ENCODE peak calls at places on chromosomes 12 and 14, in five cellular contexts. P, W, I, L and M are unnamed samples.

GRCh38 chr12:115223322-115223721 is 539.3 kb upstream of the TBX3 start:
- DNase-seq in L (no peak), P (peak), W (peak), I (no peak), M (peak)

GRCh38 chr14:64113279-64113678 is 180.9 kb downstream of the ESR2 start:
- DNase-seq in I (peak), L (no peak), P (no peak), W (peak), M (no peak)

GRCh38 chr12:80627773-80628172 is 79.7 kb upstream of the MYF6 start:
- DNase-seq in I (no peak), P (peak), W (no peak), L (no peak), M (no peak)

GRCh38 chr12:130119241-130119861 is 42.9 kb upstream of the FZD10 start:
- DNase-seq in L (no peak), P (peak), I (no peak), W (no peak), M (no peak)

GRCh38 chr12:13538136-13538535 is 341.6 kb downstream of the EMP1 start:
- DNase-seq in L (no peak), P (no peak), W (no peak), I (no peak), M (no peak)

GRCh38 chr12:84964048-84964447 is 51.4 kb upstream of the SLC6A15 start:
- DNase-seq in L (no peak), I (no peak), P (no peak), W (no peak), M (no peak)

GRCh38 chr14:52553002-52553670 is 500 bp downstream of the GPR137C start:
- DNase-seq in I (peak), W (peak), L (peak), P (peak), M (no peak)

GRCh38 chr12:53208877-53209463 is 1.9 kb upstream of the ITGB7 start:
- DNase-seq in L (no peak), P (no peak), I (no peak), W (no peak), M (no peak)

GRCh38 chr12:82357845-82358199 is 365 bp downstream of the CCDC59 start:
- DNase-seq in I (no peak), W (peak), P (no peak), L (no peak), M (no peak)

GRCh38 chr12:95959107-95959506 is 16.0 kb downstream of the AMDHD1 start:
- DNase-seq in P (no peak), I (no peak), W (no peak), L (peak), M (no peak)

GRCh38 chr14:64721899-64722298 is 17.7 kb downstream of the PLEKHG3 start:
- DNase-seq in W (no peak), L (no peak), I (no peak), P (no peak), M (no peak)

GRCh38 chr12:42372154-42372791 is 46.3 kb downstream of the PPHLN1 start:
- DNase-seq in L (peak), I (no peak), W (peak), P (peak), M (no peak)

GRCh38 chr12:24778486-24779304 is 170.2 kb downstream of the BCAT1 start:
- DNase-seq in P (peak), L (peak), W (peak), I (no peak), M (no peak)

GRCh38 chr14:77014004-77014604 is 14.4 kb downstream of the IRF2BPL start:
- DNase-seq in W (peak), I (peak), P (no peak), L (peak), M (no peak)

GRCh38 chr12:8687846-8688601 is 9.8 kb upstream of the RIMKLB start:
- DNase-seq in P (peak), I (peak), L (peak), W (peak), M (peak)

GRCh38 chr12:90211017-90211416 is 502.4 kb upstream of the ATP2B1 start:
- DNase-seq in P (peak), L (no peak), W (peak), I (no peak), M (peak)

GRCh38 chr12:54404061-54405004 is 14.7 kb downstream of the ITGA5 start:
- DNase-seq in I (no peak), L (peak), P (no peak), W (peak), M (no peak)

GRCh38 chr14:37579250-37579649 is 15.8 kb downstream of the FOXA1 start:
- DNase-seq in I (no peak), L (no peak), P (no peak), W (no peak), M (no peak)

GRCh38 chr12:112980491-112981158 is 2.3 kb downstream of the OAS2 start:
- DNase-seq in W (no peak), L (no peak), I (no peak), P (no peak), M (no peak)

GRCh38 chr12:15738438-15739015 is 50.7 kb downstream of the EPS8 start:
- DNase-seq in L (no peak), I (no peak), P (no peak), W (no peak), M (no peak)

GRCh38 chr14:92160619-92161018 is 38.9 kb downstream of the CPSF2 start:
- DNase-seq in P (peak), W (no peak), L (no peak), I (no peak), M (no peak)

GRCh38 chr14:104800600-104801283 is at the start of gene ZBTB42:
- DNase-seq in I (peak), W (peak), P (peak), L (peak), M (peak)

GRCh38 chr14:80560800-80561199 is 349.5 kb upstream of the DIO2 start:
- DNase-seq in P (no peak), W (no peak), I (no peak), L (no peak), M (no peak)

GRCh38 chr14:29584992-29585391 is 342.7 kb downstream of the PRKD1 start:
- DNase-seq in L (peak), W (peak), I (peak), P (no peak), M (no peak)

GRCh38 chr12:12008232-12008850 is 62.4 kb upstream of the BCL2L14 start:
- DNase-seq in I (no peak), P (no peak), L (no peak), W (no peak), M (no peak)

GRCh38 chr12:24919346-24920001 is 29.4 kb downstream of the BCAT1 start:
- DNase-seq in L (no peak), P (no peak), W (no peak), I (no peak), M (no peak)

GRCh38 chr12:47107446-47107845 is 27.7 kb upstream of the AMIGO2 start:
- DNase-seq in P (no peak), L (no peak), I (no peak), W (no peak), M (no peak)

DNA sequence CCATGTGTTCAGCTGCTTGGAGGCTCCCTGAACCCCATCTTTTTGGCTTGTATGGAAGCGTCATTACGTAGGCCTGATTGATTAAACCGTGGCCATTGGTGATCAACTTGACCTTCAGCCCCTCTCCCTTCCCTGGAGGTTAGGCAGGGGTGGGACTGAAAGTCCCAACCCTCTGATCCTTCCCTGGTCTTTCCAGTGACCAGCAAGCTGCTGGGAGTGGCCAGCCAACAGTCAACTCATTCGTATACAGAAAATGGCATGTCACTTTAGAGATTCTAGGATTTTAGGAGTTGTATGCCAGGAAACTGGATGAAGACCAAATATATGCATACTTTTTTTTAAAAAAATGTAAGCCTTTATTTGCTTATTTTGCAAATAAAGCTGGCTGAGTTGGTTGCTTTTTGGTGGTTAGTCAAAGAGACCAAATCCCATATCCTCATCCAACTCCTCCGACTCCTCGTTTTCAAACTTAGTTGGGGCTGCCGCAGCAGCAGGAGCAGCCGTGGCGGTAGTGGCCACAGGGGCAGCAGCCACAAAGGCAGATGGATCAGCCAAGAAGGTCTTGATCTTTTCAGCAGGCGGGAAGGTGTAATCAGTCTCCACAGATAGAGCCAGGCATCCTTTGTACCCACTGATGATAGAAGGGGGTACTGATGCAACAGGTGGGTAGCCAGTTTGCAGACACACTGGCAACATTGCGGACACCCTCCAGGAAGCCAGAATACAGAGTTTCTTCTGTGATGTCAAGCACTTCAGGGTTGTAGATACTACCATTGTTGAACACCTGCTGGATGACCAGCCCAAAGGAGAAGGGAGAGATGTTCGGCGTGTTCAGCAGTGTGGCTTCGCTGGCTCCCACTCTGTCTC is 16.6 kb downstream of the NFKBIA start:
- DNase-seq in I (no peak), L (no peak), W (no peak), P (no peak), M (no peak)
- H3K27ac ChIP-seq in I (no peak), L (no peak), W (no peak), P (no peak), M (no peak)

GRCh38 chr14:72975776-72976175 is 49.5 kb downstream of the DCAF4 start:
- DNase-seq in W (no peak), P (no peak), I (no peak), L (no peak), M (no peak)
- H3K27ac ChIP-seq in W (no peak), P (no peak), I (no peak), L (no peak), M (no peak)

GRCh38 chr12:120539303-120539702 is 5.1 kb downstream of the RNF10 start:
- DNase-seq in L (no peak), I (no peak), P (no peak), W (no peak), M (no peak)

GRCh38 chr12:120538281-120539156 is 4.4 kb downstream of the RNF10 start:
- DNase-seq in L (peak), P (no peak), I (no peak), W (peak), M (peak)

GRCh38 chr12:120536064-120536791 is 2.1 kb downstream of the RNF10 start:
- DNase-seq in I (peak), L (no peak), P (no peak), W (peak), M (no peak)

GRCh38 chr12:120542166-120542565 is 8.0 kb downstream of the RNF10 start:
- DNase-seq in P (no peak), I (no peak), W (no peak), L (no peak), M (no peak)

GRCh38 chr12:120540445-120540844 is 6.3 kb downstream of the RNF10 start:
- DNase-seq in P (no peak), L (no peak), W (no peak), I (no peak), M (no peak)
- H3K27ac ChIP-seq in P (no peak), L (peak), W (peak), I (peak), M (no peak)

GRCh38 chr12:50425859-50426258 is 25.2 kb downstream of the LARP4 start:
- DNase-seq in I (no peak), L (peak), W (no peak), P (no peak), M (no peak)
- H3K27ac ChIP-seq in I (no peak), L (peak), W (no peak), P (no peak), M (no peak)

GRCh38 chr12:122726056-122726558 is 4.5 kb downstream of the HCAR1 start:
- DNase-seq in L (no peak), W (peak), I (peak), P (peak), M (no peak)
- H3K27ac ChIP-seq in L (no peak), W (peak), I (peak), P (peak), M (peak)

DNA sequence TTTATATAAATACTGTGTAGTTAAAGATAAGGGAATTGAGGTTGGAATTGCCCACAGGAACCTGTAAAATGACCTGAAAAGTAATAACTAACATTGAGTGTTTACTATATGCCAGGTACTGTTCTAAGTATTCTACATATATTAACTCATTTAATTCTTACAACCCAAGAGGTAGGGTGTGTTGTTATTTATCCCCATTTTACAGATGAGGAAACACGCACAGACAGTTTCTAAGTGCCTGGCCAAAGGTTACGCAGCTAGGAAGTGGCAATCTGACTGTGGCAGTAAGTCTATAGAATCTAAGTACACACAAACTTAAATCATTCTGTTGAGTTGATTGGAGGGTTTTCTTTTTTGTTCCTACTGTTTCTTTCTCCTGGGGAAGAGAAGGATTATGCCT is 1.1 kb upstream of the TSPAN31 start:
- DNase-seq in I (no peak), W (no peak), P (no peak), L (no peak), M (no peak)
- H3K27ac ChIP-seq in I (no peak), W (no peak), P (no peak), L (no peak), M (no peak)

GRCh38 chr12:99985129-99985570 is 414 bp upstream of the ANKS1B start:
- DNase-seq in L (no peak), I (no peak), W (no peak), P (no peak), M (no peak)
- H3K27ac ChIP-seq in L (no peak), I (peak), W (no peak), P (no peak), M (no peak)

GRCh38 chr12:55995366-55995765 is 1.7 kb upstream of the SUOX start:
- DNase-seq in P (no peak), L (no peak), I (no peak), W (no peak), M (no peak)

GRCh38 chr12:55993454-55993853 is 3.6 kb upstream of the SUOX start:
- DNase-seq in P (no peak), W (no peak), L (no peak), I (no peak), M (no peak)

GRCh38 chr12:55996715-55997534 is at the start of gene SUOX:
- DNase-seq in W (peak), L (peak), I (peak), P (peak), M (peak)

GRCh38 chr12:55997535-55997859 is 421 bp downstream of the SUOX start:
- DNase-seq in P (no peak), L (no peak), W (peak), I (no peak), M (no peak)

DNA sequence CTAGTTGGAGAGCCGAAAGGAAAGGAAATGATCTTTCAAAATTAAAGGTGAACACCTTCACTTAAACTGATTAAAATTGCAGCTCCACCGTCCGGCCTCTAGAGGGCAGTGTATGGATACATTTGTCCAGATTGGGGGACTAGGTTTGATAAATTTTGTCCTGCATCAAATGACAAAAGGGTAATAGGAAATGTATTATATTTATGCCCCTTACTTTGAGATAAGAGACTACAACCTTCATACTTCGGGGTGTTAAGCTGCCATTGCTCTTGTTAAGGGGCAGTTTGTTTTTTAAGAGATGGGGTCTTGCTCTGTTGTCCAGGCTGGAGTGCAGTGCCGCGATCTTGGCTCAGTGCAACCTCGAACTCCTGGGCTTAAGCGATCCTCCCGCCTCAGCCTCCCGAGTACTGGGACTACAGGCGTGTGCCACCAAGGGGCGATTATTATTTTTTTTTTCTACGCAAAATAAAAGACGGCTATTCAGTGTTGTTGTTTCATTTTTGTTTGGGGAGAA is 818 bp upstream of the SUOX start:
- DNase-seq in I (peak), L (peak), W (peak), P (peak), M (no peak)
- H3K27ac ChIP-seq in I (peak), L (peak), W (peak), P (no peak), M (peak)